ENCODE peak calls at places on chromosomes 5 and 9, in six cellular contexts. D is left cardiac atrium, A is heart left ventricle, U is Right ventricle myocardium superior, X is A549, I is naive B cell. C is an unnamed sample.
A peak's percentile ranks its signal among the peaks of the same experiment; 100 is the strongest.

GRCh38 chr9:112546149-112547012 is 59.8 kb downstream of the KIAA1958 start:
- ATAC-seq in X (no peak), U (no peak), A (no peak), D (no peak), I (no peak), C (no peak)

GRCh38 chr5:77993799-77994318 is 217.7 kb upstream of the TBCA start:
- ATAC-seq in X (no peak), A (no peak), D (no peak), U (no peak), I (no peak), C (no peak)

GRCh38 chr9:38486056-38486455 is 61.8 kb upstream of the IGFBPL1 start:
- ATAC-seq in D (no peak), U (no peak), A (no peak), I (no peak), X (no peak), C (no peak)

GRCh38 chr5:130549884-130550552 is 615.0 kb downstream of the HINT1 start:
- ATAC-seq in U (no peak), I (no peak), A (no peak), D (no peak), X (peak; percentile 82), C (no peak)

GRCh38 chr5:74579215-74579614 is 61.3 kb downstream of the ENC1 start:
- ATAC-seq in D (no peak), X (no peak), U (no peak), I (no peak), A (no peak), C (no peak)

GRCh38 chr9:97440160-97440559 is 28.3 kb downstream of the TDRD7 start:
- ATAC-seq in I (no peak), U (no peak), X (no peak), A (no peak), D (no peak), C (no peak)

GRCh38 chr5:91296691-91297143 is 86.4 kb downstream of the ARRDC3 start:
- ATAC-seq in A (peak; percentile 88), X (peak; percentile 36), I (no peak), D (peak; percentile 95), U (peak; percentile 95), C (peak; percentile 91)

GRCh38 chr5:16918891-16919671 is 17.0 kb downstream of the MYO10 start:
- ATAC-seq in D (no peak), I (no peak), A (no peak), X (no peak), U (no peak), C (no peak)

GRCh38 chr5:112935675-112936074 is 13.6 kb upstream of the REEP5 start:
- ATAC-seq in D (no peak), A (no peak), X (no peak), U (no peak), I (no peak), C (no peak)

GRCh38 chr9:115263731-115264130 is 145.8 kb upstream of the TNC start:
- ATAC-seq in D (no peak), I (no peak), X (no peak), U (no peak), A (no peak), C (no peak)

GRCh38 chr5:127369772-127370171 is 79.2 kb downstream of the MEGF10 start:
- ATAC-seq in I (no peak), A (no peak), U (no peak), X (no peak), D (no peak), C (no peak)

GRCh38 chr5:81768960-81769452 is 18.1 kb upstream of the SSBP2 start:
- ATAC-seq in D (no peak), I (no peak), A (no peak), X (peak; percentile 92), U (no peak), C (no peak)

GRCh38 chr5:122492675-122493074 is 180.6 kb downstream of the SNCAIP start:
- ATAC-seq in X (peak; percentile 80), A (no peak), U (peak; percentile 13), D (no peak), I (no peak), C (no peak)

GRCh38 chr9:126927419-126927818 is 12.8 kb downstream of the RALGPS1 start:
- ATAC-seq in D (no peak), A (no peak), X (no peak), U (no peak), I (no peak), C (no peak)

GRCh38 chr9:76221423-76221822 is 172.8 kb downstream of the RFK start:
- ATAC-seq in A (no peak), I (no peak), X (no peak), U (no peak), D (no peak), C (no peak)

GRCh38 chr5:103601314-103601713 is 38.7 kb upstream of the NUDT12 start:
- ATAC-seq in X (no peak), U (no peak), A (no peak), I (no peak), D (no peak), C (no peak)

GRCh38 chr5:138109463-138110265 is 25.8 kb downstream of the WNT8A start:
- ATAC-seq in A (no peak), I (no peak), X (no peak), D (no peak), U (no peak), C (no peak)

GRCh38 chr5:151799407-151799806 is 27.7 kb downstream of the G3BP1 start:
- ATAC-seq in I (no peak), U (no peak), A (no peak), D (no peak), X (peak; percentile 45), C (no peak)

GRCh38 chr9:99211746-99212145 is 10.0 kb downstream of the ALG2 start:
- ATAC-seq in U (no peak), D (no peak), X (peak; percentile 75), A (no peak), I (peak; percentile 18), C (peak; percentile 16)

GRCh38 chr5:148768801-148769415 is 57.5 kb upstream of the ADRB2 start:
- ATAC-seq in X (no peak), I (no peak), A (no peak), D (no peak), U (peak; percentile 34), C (no peak)

GRCh38 chr9:109017493-109017892 is 4.2 kb upstream of the CTNNAL1 start:
- ATAC-seq in U (no peak), X (no peak), A (no peak), I (no peak), D (no peak), C (no peak)

GRCh38 chr5:110803467-110804326 is 64.9 kb downstream of the SLC25A46 start:
- ATAC-seq in I (no peak), X (no peak), A (no peak), U (no peak), D (no peak), C (no peak)

GRCh38 chr5:145996135-145996534 is 59.8 kb downstream of the SH3RF2 start:
- ATAC-seq in D (no peak), I (no peak), A (no peak), X (no peak), U (no peak), C (no peak)

GRCh38 chr9:69564557-69564956 is 107.6 kb downstream of the APBA1 start:
- ATAC-seq in I (no peak), X (no peak), U (peak; percentile 76), A (no peak), D (peak; percentile 77), C (no peak)

GRCh38 chr5:144465441-144465840 is 294.8 kb downstream of the KCTD16 start:
- ATAC-seq in U (no peak), X (no peak), A (no peak), D (no peak), I (no peak), C (no peak)

C was measured in gastroesophageal sphincter.